ENCODE peak calls at places on chromosome 7, in ten cellular contexts. G is CD8-positive, alpha-beta memory T cell; X is activated CD8-positive, alpha-beta memory T cell treated with anti-CD3 and anti-CD28 coated beads for 24 hours; K is heart left ventricle; W is GM03348; P is BE2C; M is M059J; F is posterior vena cava; Q is breast epithelium; J is non-pigmented ciliary epithelial cell. Z is an unnamed sample.

GRCh38 chr7:83119002-83119358 is 43.7 kb downstream of the PCLO start:
- DNase-seq in Q (no peak), M (peak), X (no peak), K (no peak), P (no peak), G (no peak), W (no peak), J (no peak), F (no peak), Z (no peak)

GRCh38 chr7:19133390-19133789 is 11.8 kb downstream of the FERD3L start:
- DNase-seq in W (no peak), G (no peak), M (no peak), K (no peak), P (no peak), J (no peak), X (no peak), Q (no peak), F (no peak), Z (no peak)

GRCh38 chr7:155296006-155296787 is 1.5 kb upstream of the INSIG1 start:
- DNase-seq in J (no peak), M (no peak), F (no peak), K (no peak), P (no peak), X (no peak), W (no peak), G (no peak), Q (no peak), Z (no peak)

GRCh38 chr7:34123316-34123715 is 218.0 kb downstream of the BMPER start:
- DNase-seq in X (no peak), Q (no peak), F (no peak), P (no peak), K (no peak), G (no peak), W (no peak), J (no peak), M (no peak), Z (no peak)

GRCh38 chr7:116215550-116215949 is 5.2 kb downstream of the TES start:
- DNase-seq in W (no peak), P (no peak), K (no peak), F (no peak), X (no peak), Q (no peak), G (no peak), M (no peak), J (no peak), Z (no peak)

GRCh38 chr7:78006063-78006755 is 207.6 kb downstream of the PHTF2 start:
- DNase-seq in J (no peak), M (no peak), W (no peak), X (no peak), P (peak), G (no peak), K (no peak), Q (no peak), F (no peak), Z (no peak)

GRCh38 chr7:56447864-56448693 is 331.9 kb upstream of the NUPR2 start:
- DNase-seq in F (peak), J (no peak), P (no peak), M (no peak), W (no peak), Q (no peak), G (no peak), X (no peak), K (no peak), Z (no peak)

GRCh38 chr7:1736826-1737225 is 66.7 kb downstream of the ELFN1 start:
- DNase-seq in F (no peak), W (no peak), M (no peak), K (no peak), P (no peak), X (no peak), J (no peak), G (no peak), Q (no peak), Z (no peak)

GRCh38 chr7:143243011-143243410 is 20.2 kb upstream of the GSTK1 start:
- DNase-seq in J (no peak), K (no peak), W (no peak), G (no peak), F (no peak), M (no peak), X (no peak), P (no peak), Q (no peak), Z (no peak)

GRCh38 chr7:94030634-94031033 is 26.5 kb upstream of the BET1 start:
- DNase-seq in F (no peak), M (no peak), Q (no peak), G (no peak), K (no peak), X (no peak), W (no peak), P (no peak), J (no peak), Z (no peak)

GRCh38 chr7:27146491-27147210 is 923 bp downstream of the HOXA6 start:
- DNase-seq in M (no peak), Q (peak), F (no peak), K (no peak), P (no peak), G (no peak), X (peak), W (no peak), J (no peak), Z (no peak)

GRCh38 chr7:19122018-19122588 is 4.7 kb upstream of the TWIST1 start:
- DNase-seq in G (no peak), X (no peak), M (peak), W (no peak), K (no peak), P (no peak), F (no peak), J (no peak), Q (no peak), Z (no peak)

GRCh38 chr7:106170216-106170615 is 58.1 kb upstream of the SYPL1 start:
- DNase-seq in J (no peak), K (no peak), X (no peak), G (no peak), P (no peak), Q (no peak), W (no peak), F (no peak), M (no peak), Z (no peak)

GRCh38 chr7:499853-500485 is 19.7 kb downstream of the PDGFA start:
- DNase-seq in Q (no peak), G (peak), X (no peak), P (no peak), J (no peak), M (no peak), K (no peak), F (peak), W (no peak), Z (no peak)

Z was measured in activated naive CD4-positive, alpha-beta T cell treated with Interleukin-2 at 50 U/mL for 16 hours.